ENCODE peak calls at places on chromosome 11, in eight cellular contexts. W is RWPE1; Q is NCI-H460; K is T-helper 9 cell; F is dorsolateral prefrontal cortex; S is EH; G is stimulated activated CD8-positive, alpha-beta memory T cell treated with anti-CD3 and anti-CD28 coated beads, Interleukin-7, amount 100 ng/mL, for 1 hour; V is activated CD8-positive, alpha-beta memory T cell treated with anti-CD3 and anti-CD28 coated beads for 4 hours. C is an unnamed sample.

GRCh38 chr11:62217191-62217748 is 8.8 kb downstream of the SCGB2A1 start:
- DNase-seq in W (peak), Q (peak), K (no peak), F (no peak), S (peak), G (no peak), V (no peak), C (no peak)

GRCh38 chr11:12544986-12545775 is 129.0 kb upstream of the TEAD1 start:
- DNase-seq in W (no peak), Q (no peak), K (no peak), F (no peak), S (peak), G (no peak), V (no peak), C (no peak)

GRCh38 chr11:122756417-122756816 is 81.9 kb upstream of the CRTAM start:
- DNase-seq in W (no peak), Q (no peak), K (no peak), F (no peak), S (no peak), G (no peak), V (no peak), C (no peak)

GRCh38 chr11:121696177-121696863 is 243.6 kb upstream of the SORL1-AS1 start:
- DNase-seq in W (peak), Q (no peak), K (no peak), F (peak), S (no peak), G (no peak), V (no peak), C (no peak)

GRCh38 chr11:34887260-34887659 is 28.9 kb downstream of the APIP start:
- DNase-seq in W (no peak), Q (no peak), K (no peak), F (no peak), S (no peak), G (no peak), V (no peak), C (no peak)

GRCh38 chr11:48052183-48053040 is 72.1 kb downstream of the PTPRJ start:
- DNase-seq in W (peak), Q (no peak), K (no peak), F (no peak), S (peak), G (no peak), V (no peak), C (no peak)

GRCh38 chr11:101915811-101916291 is 471 bp downstream of the ANGPTL5 start:
- DNase-seq in W (no peak), Q (peak), K (no peak), F (no peak), S (peak), G (no peak), V (no peak), C (no peak)

GRCh38 chr11:102850973-102851745 is 7.8 kb upstream of the MMP3 start:
- DNase-seq in W (peak), Q (no peak), K (no peak), F (no peak), S (peak), G (no peak), V (no peak), C (no peak)

GRCh38 chr11:12629601-12630313 is 44.5 kb upstream of the TEAD1 start:
- DNase-seq in W (no peak), Q (no peak), K (no peak), F (no peak), S (peak), G (no peak), V (no peak), C (no peak)

GRCh38 chr11:5941951-5942350 is at the start of gene OR56A3:
- DNase-seq in W (no peak), Q (no peak), K (no peak), F (no peak), S (no peak), G (no peak), V (no peak), C (no peak)